ENCODE peak calls at places on chromosomes 3 and 15, in eight cellular contexts. W is AG04450, P is endothelial cell of umbilical vein, H is gastrocnemius medialis, F is transverse colon, Q is A673, A is iPS DF 6.9, B is RWPE1. N is an unnamed sample.

GRCh38 chr15:53197426-53197839 is 407.3 kb upstream of the ONECUT1 start:
- DNase-seq in W (no peak), F (peak; percentile 58), B (peak; percentile 62), P (peak; percentile 35), A (peak; percentile 64), Q (peak; percentile 75), H (peak; percentile 3), N (no peak)

GRCh38 chr3:12974316-12974715 is 98.9 kb downstream of the IQSEC1 start:
- DNase-seq in A (no peak), Q (no peak), F (no peak), W (no peak), B (no peak), H (no peak), P (peak; percentile 30), N (no peak)

GRCh38 chr3:120745466-120745865 is 2.9 kb downstream of the GTF2E1 start:
- DNase-seq in W (no peak), B (no peak), Q (no peak), F (no peak), A (no peak), H (no peak), P (peak; percentile 67), N (no peak)

GRCh38 chr15:73632670-73633058 is 525 bp downstream of the NPTN start:
- DNase-seq in B (no peak), W (no peak), A (no peak), P (no peak), F (no peak), H (no peak), Q (no peak), N (no peak)

GRCh38 chr3:194328080-194328571 is 23.0 kb downstream of the CPN2 start:
- DNase-seq in P (no peak), Q (peak; percentile 57), F (no peak), A (no peak), H (no peak), B (peak; percentile 75), W (no peak), N (no peak)

GRCh38 chr15:50487287-50487686 is 59.2 kb downstream of the USP50 start:
- DNase-seq in F (no peak), H (no peak), B (no peak), W (no peak), P (no peak), A (no peak), Q (no peak), N (no peak)

GRCh38 chr3:139732729-139733128 is 55.0 kb upstream of the NMNAT3 start:
- DNase-seq in A (no peak), F (no peak), B (no peak), W (no peak), P (no peak), Q (no peak), H (no peak), N (no peak)

GRCh38 chr3:21392521-21392920 is 358.5 kb downstream of the ZNF385D start:
- DNase-seq in W (no peak), B (no peak), F (no peak), Q (no peak), H (no peak), A (no peak), P (no peak), N (no peak)

GRCh38 chr3:172129868-172130751 is 90.7 kb downstream of the FNDC3B start:
- DNase-seq in B (peak; percentile 97), W (peak; percentile 96), A (no peak), H (peak; percentile 97), Q (no peak), F (peak; percentile 83), P (peak; percentile 94), N (peak; percentile 92)

GRCh38 chr15:35925634-35926380 is 379.8 kb upstream of the DPH6 start:
- DNase-seq in P (no peak), A (no peak), H (no peak), Q (no peak), W (no peak), B (peak; percentile 51), F (no peak), N (no peak)

DNA sequence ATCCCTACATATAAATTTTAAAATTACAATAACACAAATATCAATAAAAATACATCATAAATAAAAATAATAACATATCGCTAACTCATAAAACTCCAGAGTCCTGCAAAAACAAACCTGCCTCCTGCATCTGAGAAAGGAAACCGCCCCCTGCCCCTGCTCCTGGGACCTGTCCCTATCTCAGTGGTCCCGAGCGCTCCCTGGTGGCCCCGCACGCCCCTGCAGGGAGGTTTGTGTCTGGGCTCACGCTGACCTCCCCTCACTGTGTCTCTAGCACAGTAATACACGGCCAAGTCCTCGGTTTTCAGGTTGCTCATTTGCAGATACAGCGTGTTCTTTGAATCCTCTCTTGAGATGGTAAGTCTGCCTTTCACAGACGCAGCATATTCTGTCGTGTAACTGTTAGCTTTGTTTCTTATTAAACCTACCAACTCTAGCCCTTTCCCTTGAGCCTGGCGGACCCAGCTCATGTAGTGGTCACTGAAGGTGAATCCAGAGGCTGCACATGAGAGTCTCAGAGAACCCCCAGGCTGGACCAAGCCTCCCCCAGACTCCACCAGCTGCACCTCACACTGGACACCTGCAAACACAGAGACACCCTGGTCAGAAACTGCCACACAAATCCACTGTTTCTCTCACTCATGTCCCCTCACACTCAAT is 554.1 kb downstream of the GOLGA6L6 start:
- DNase-seq in P (no peak), Q (no peak), A (no peak), B (no peak), F (no peak), H (no peak), W (no peak), N (no peak)
- H3K27ac ChIP-seq in P (no peak overlapping the region), Q (no peak overlapping the region), A (no peak overlapping the region), B (no peak overlapping the region), F (no peak overlapping the region), H (no peak overlapping the region), W (no peak overlapping the region), N (no peak overlapping the region)

GRCh38 chr15:99265541-99266070 is 14.3 kb downstream of the LRRC28 start:
- DNase-seq in Q (no peak), A (no peak), F (no peak), W (no peak), H (no peak), P (peak; percentile 57), B (no peak), N (no peak)

GRCh38 chr15:99264125-99264524 is 12.8 kb downstream of the LRRC28 start:
- DNase-seq in P (no peak), A (no peak), B (peak; percentile 71), F (no peak), W (no peak), H (no peak), Q (no peak), N (no peak)

GRCh38 chr15:99267957-99268356 is 16.7 kb downstream of the LRRC28 start:
- DNase-seq in P (no peak), B (no peak), A (no peak), Q (no peak), F (no peak), H (no peak), W (no peak), N (no peak)

GRCh38 chr15:99268431-99268830 is 17.1 kb downstream of the LRRC28 start:
- DNase-seq in P (no peak), H (no peak), A (no peak), W (no peak), Q (no peak), F (no peak), B (no peak), N (no peak)
- H3K27ac ChIP-seq in P (no peak overlapping the region), H (no peak overlapping the region), A (no peak overlapping the region), W (no peak overlapping the region), Q (no peak overlapping the region), F (no peak overlapping the region), B (no peak overlapping the region), N (no peak overlapping the region)

GRCh38 chr3:15346516-15346915 is 14.1 kb upstream of the SH3BP5 start:
- DNase-seq in Q (no peak), F (no peak), W (no peak), B (no peak), H (no peak), P (no peak), A (no peak), N (no peak)

GRCh38 chr3:15342945-15343344 is 10.6 kb upstream of the SH3BP5 start:
- DNase-seq in B (no peak), W (no peak), Q (no peak), P (no peak), H (no peak), A (no peak), F (no peak), N (no peak)

GRCh38 chr3:15347104-15347736 is 14.8 kb upstream of the SH3BP5 start:
- DNase-seq in Q (no peak), A (no peak), H (no peak), P (no peak), F (no peak), B (no peak), W (no peak), N (no peak)

GRCh38 chr3:15345608-15346137 is 13.3 kb upstream of the SH3BP5 start:
- DNase-seq in W (no peak), F (peak; percentile 22), B (no peak), Q (no peak), H (no peak), A (no peak), P (no peak), N (no peak)

DNA sequence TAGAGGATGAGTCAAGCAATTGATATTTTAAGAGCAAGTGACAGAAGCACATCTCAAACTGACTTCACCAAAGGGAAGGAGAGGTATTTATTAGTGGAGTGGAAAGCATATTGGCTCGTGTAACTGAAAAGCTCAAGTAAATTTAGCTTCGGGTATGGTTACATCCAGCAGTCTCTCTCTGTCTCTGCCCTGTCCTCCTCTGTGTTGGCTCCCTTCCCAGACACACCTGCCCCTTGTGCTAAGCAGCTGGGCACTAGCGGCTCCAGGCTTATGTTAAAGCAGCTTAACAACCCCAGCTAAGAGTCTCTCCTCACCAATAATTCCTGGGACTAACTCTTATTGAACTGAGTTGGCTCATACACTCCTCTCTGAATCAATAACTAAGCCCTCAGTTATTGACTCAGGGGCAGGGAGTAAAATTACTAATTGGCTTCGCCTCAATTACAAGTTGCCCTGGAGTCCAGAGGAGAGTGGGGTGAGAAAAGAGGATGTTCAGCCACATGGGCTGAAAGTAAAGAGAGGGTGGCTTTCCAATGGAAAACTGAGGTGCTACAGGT is 12.7 kb upstream of the SH3BP5 start:
- DNase-seq in F (peak; percentile 56), B (no peak), H (peak; percentile 87), W (no peak), P (no peak), A (no peak), Q (no peak), N (no peak)
- H3K27ac ChIP-seq in F (no peak overlapping the region), B (no peak overlapping the region), H (peak overlapping the region; percentile 84), W (no peak overlapping the region), P (no peak overlapping the region), A (no peak overlapping the region), Q (no peak overlapping the region), N (no peak overlapping the region)

GRCh38 chr15:64987136-64987535 is 2.6 kb downstream of the SPG21 start:
- DNase-seq in Q (no peak), A (no peak), H (no peak), B (no peak), P (no peak), F (no peak), W (no peak), N (no peak)

GRCh38 chr15:64982472-64982871 is 7.2 kb downstream of the SPG21 start:
- DNase-seq in A (no peak), H (no peak), B (no peak), Q (peak; percentile 37), F (no peak), W (no peak), P (no peak), N (no peak)

GRCh38 chr15:64989331-64990167 is at the start of gene SPG21:
- DNase-seq in H (peak; percentile 76), W (peak; percentile 75), A (peak; percentile 57), F (peak; percentile 95), B (peak; percentile 97), Q (peak; percentile 94), P (peak; percentile 97), N (peak; percentile 58)

GRCh38 chr15:64981812-64982431 is 7.8 kb downstream of the SPG21 start:
- DNase-seq in A (no peak), B (no peak), W (no peak), F (no peak), H (no peak), P (no peak), Q (no peak), N (no peak)

GRCh38 chr15:64985382-64986033 is 4.2 kb downstream of the SPG21 start:
- DNase-seq in B (no peak), F (no peak), Q (peak; percentile 34), P (peak; percentile 41), H (no peak), W (no peak), A (no peak), N (no peak)
- H3K27ac ChIP-seq in B (no peak overlapping the region), F (peak overlapping the region; percentile 73), Q (peak overlapping the region; percentile 68), P (peak overlapping the region; percentile 72), H (peak overlapping the region; percentile 13), W (peak overlapping the region; percentile 84), A (no peak overlapping the region), N (peak overlapping the region; percentile 45)